ENCODE peak calls at places on chromosomes 11 and 22, in five cellular contexts. N is stomach, U is AG09309, J is colonic mucosa, Q is cardiac fibroblast. D is an unnamed sample.

GRCh38 chr11:29627541-29627940 is 389.3 kb downstream of the KCNA4 start:
- DNase-seq in N (no peak), U (no peak), J (no peak), Q (no peak), D (no peak)

GRCh38 chr11:4645974-4646373 is 2.2 kb downstream of the OR51E1 start:
- DNase-seq in N (no peak), U (no peak), J (no peak), Q (no peak), D (no peak)

GRCh38 chr22:32760815-32761214 is 40.7 kb upstream of the TIMP3 start:
- DNase-seq in N (no peak), U (no peak), J (no peak), Q (no peak), D (no peak)

GRCh38 chr11:27339940-27340339 is 23.1 kb downstream of the CCDC34 start:
- DNase-seq in N (no peak), U (no peak), J (no peak), Q (peak; percentile 41), D (no peak)

GRCh38 chr11:32116668-32117067 is 25.8 kb downstream of the RCN1 start:
- DNase-seq in N (no peak), U (no peak), J (no peak), Q (no peak), D (no peak)

GRCh38 chr11:44785856-44786606 is 59.3 kb downstream of the TSPAN18 start:
- DNase-seq in N (no peak), U (no peak), J (no peak), Q (no peak), D (no peak)

GRCh38 chr11:1494650-1495049 is 8.1 kb upstream of the MOB2 start:
- DNase-seq in N (no peak), U (no peak), J (no peak), Q (no peak), D (no peak)

GRCh38 chr11:17695454-17696441 is 23.6 kb upstream of the MYOD1 start:
- DNase-seq in N (no peak), U (no peak), J (no peak), Q (no peak), D (no peak)

GRCh38 chr22:43272869-43273318 is 70.3 kb downstream of the SCUBE1 start:
- DNase-seq in N (no peak), U (no peak), J (no peak), Q (no peak), D (no peak)

GRCh38 chr11:120660024-120660565 is 148.5 kb downstream of the GRIK4 start:
- DNase-seq in N (peak; percentile 29), U (no peak), J (peak; percentile 23), Q (peak; percentile 25), D (no peak)

GRCh38 chr22:28978158-28978557 is 83.5 kb downstream of the C22orf31 start:
- DNase-seq in N (no peak), U (no peak), J (no peak), Q (peak; percentile 29), D (no peak)

GRCh38 chr11:12397953-12398352 is 20.6 kb downstream of the PARVA start:
- DNase-seq in N (no peak), U (peak; percentile 86), J (no peak), Q (peak; percentile 96), D (no peak)

GRCh38 chr11:79404325-79404724 is 36.5 kb downstream of the TENM4 start:
- DNase-seq in N (no peak), U (no peak), J (no peak), Q (peak; percentile 59), D (no peak)

GRCh38 chr11:109552376-109552775 is 130.4 kb downstream of the C11orf87 start:
- DNase-seq in N (no peak), U (no peak), J (no peak), Q (no peak), D (no peak)

GRCh38 chr11:5507586-5508305 is 2.0 kb downstream of the UBQLN3 start:
- DNase-seq in N (no peak), U (no peak), J (no peak), Q (no peak), D (no peak)

GRCh38 chr22:37771081-37771480 is 36.7 kb upstream of the GCAT start:
- DNase-seq in N (no peak), U (no peak), J (no peak), Q (no peak), D (no peak)

GRCh38 chr11:118175031-118175531 is 1.4 kb downstream of the SCN2B start:
- DNase-seq in N (no peak), U (no peak), J (no peak), Q (peak; percentile 18), D (peak; percentile 16)

GRCh38 chr11:77776455-77776854 is 44.1 kb downstream of the RSF1 start:
- DNase-seq in N (no peak), U (no peak), J (no peak), Q (peak; percentile 19), D (no peak)
- TF ChIP-seq CTCF in N (no peak), U (peak; percentile 15), J (no peak), Q (peak; percentile 22), D (peak; percentile 50)

DNA sequence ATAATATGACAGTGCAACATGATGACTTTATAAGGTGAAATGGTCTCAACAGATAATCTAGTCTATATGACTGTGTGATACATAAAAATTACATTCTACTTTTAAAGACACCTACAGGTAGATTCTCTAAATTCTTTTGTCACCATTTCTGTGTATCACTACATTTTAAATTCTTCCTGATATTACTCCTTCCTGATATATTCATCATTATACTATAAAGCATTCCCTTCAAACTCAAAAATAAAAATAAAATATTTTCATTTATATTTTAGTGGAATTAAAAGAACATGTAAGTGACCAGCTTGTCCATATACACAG is 1062.3 kb downstream of the DLG2 start:
- DNase-seq in N (no peak), U (no peak), J (no peak), Q (no peak), D (no peak)
- TF ChIP-seq CTCF in N (no peak), U (no peak), J (no peak), Q (no peak), D (peak; percentile 30)

GRCh38 chr22:25077964-25078363 is 121.7 kb upstream of the CRYBB3 start:
- DNase-seq in N (no peak), U (no peak), J (no peak), Q (no peak), D (no peak)
- TF ChIP-seq CTCF in N (no peak), U (no peak), J (no peak), Q (no peak), D (no peak)

GRCh38 chr11:8225589-8226036 is 38.1 kb downstream of the LMO1 start:
- DNase-seq in N (peak; percentile 76), U (no peak), J (peak; percentile 66), Q (peak; percentile 69), D (no peak)
- TF ChIP-seq CTCF in N (peak; percentile 82), U (peak; percentile 89), J (peak; percentile 87), Q (peak; percentile 89), D (peak; percentile 99)

GRCh38 chr11:36002796-36003195 is 58.9 kb downstream of the LDLRAD3 start:
- DNase-seq in N (no peak), U (no peak), J (no peak), Q (peak; percentile 44), D (no peak)
- TF ChIP-seq CTCF in N (no peak), U (no peak), J (no peak), Q (no peak), D (no peak)

DNA sequence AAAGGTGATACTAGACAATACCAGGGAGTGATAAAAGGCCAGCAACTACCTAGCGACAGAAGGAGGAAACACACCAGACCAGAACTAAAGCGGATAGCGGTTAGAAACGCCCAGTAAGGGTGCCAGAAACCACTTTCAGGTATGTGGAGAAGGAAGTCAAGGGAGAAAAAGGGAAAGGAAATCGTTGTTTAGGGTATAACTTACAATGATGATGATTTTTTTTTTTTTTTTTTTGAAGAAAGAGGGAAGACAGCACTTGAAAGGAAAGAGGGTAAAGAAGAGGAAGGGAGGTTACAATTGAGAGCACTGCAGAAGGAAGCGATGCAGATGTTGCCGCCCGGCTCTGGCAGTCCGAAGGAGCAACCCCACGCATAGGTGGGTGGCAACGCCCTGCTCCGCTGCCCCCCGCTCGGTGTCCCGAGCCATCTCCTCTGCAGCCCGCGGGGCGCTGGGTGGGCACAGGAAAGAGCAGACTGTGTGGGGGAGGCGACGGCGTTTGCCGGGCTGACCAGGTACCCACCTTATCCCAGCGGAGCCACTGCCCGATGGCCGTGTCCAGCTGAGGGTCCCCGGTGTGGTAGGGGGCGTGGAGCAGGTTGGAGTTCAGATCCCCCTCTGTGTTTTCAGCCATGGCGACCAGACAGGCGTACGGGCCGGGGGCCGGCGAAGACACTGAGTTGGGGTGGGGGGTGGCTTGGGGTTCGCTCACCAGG is 546 bp downstream of the PGM2L1 start:
- DNase-seq in N (peak; percentile 33), U (no peak), J (peak; percentile 68), Q (no peak), D (no peak)
- TF ChIP-seq CTCF in N (no peak), U (peak; percentile 7), J (no peak), Q (no peak), D (no peak)